ENCODE peak calls at places on chromosomes 5 and 9, in five cellular contexts. L, Z, G, J and K are unnamed samples.

GRCh38 chr9:114506082-114506390 is 763 bp upstream of the WHRN start:
- DNase-seq in L (no peak), Z (no peak), G (no peak), J (no peak), K (no peak)

GRCh38 chr5:103364074-103364473 is 105.5 kb downstream of the MACIR start:
- DNase-seq in L (no peak), Z (no peak), G (no peak), J (no peak), K (no peak)

GRCh38 chr9:100111235-100111634 is 12.2 kb downstream of the INVS start:
- DNase-seq in L (no peak), Z (no peak), G (no peak), J (no peak), K (no peak)

GRCh38 chr5:90962481-90962880 is 403.9 kb downstream of the ADGRV1 start:
- DNase-seq in L (no peak), Z (no peak), G (no peak), J (no peak), K (no peak)

GRCh38 chr9:90855208-90856000 is 53.8 kb downstream of the SYK start:
- DNase-seq in L (no peak), Z (no peak), G (no peak), J (no peak), K (no peak)

GRCh38 chr9:2709645-2710101 is 7.6 kb upstream of the KCNV2 start:
- DNase-seq in L (no peak), Z (no peak), G (no peak), J (peak; percentile 73), K (no peak)

GRCh38 chr5:173963107-173963506 is 25.9 kb upstream of the C5orf47 start:
- DNase-seq in L (no peak), Z (no peak), G (no peak), J (no peak), K (no peak)

GRCh38 chr9:128160603-128160987 is 530 bp downstream of the BBLN start:
- DNase-seq in L (no peak), Z (peak; percentile 81), G (no peak), J (peak; percentile 67), K (no peak)

GRCh38 chr9:124574944-124575343 is 67.7 kb upstream of the NR5A1 start:
- DNase-seq in L (peak; percentile 98), Z (no peak), G (peak; percentile 35), J (no peak), K (no peak)

GRCh38 chr5:177605667-177606066 is 5.7 kb downstream of the B4GALT7 start:
- DNase-seq in L (no peak), Z (no peak), G (no peak), J (no peak), K (no peak)

GRCh38 chr9:120612218-120612617 is 32.3 kb upstream of the CDK5RAP2 start:
- DNase-seq in L (no peak), Z (no peak), G (no peak), J (no peak), K (no peak)

GRCh38 chr5:38725419-38725865 is 120.4 kb upstream of the OSMR start:
- DNase-seq in L (no peak), Z (no peak), G (no peak), J (no peak), K (no peak)

GRCh38 chr9:93976081-93976480 is 20.9 kb upstream of the BARX1 start:
- DNase-seq in L (no peak), Z (no peak), G (no peak), J (no peak), K (no peak)

GRCh38 chr5:21244982-21245381 is 1257.0 kb upstream of the CDH18 start:
- DNase-seq in L (no peak), Z (no peak), G (no peak), J (no peak), K (no peak)

GRCh38 chr9:83623634-83623991 is 670 bp downstream of the IDNK start:
- DNase-seq in L (no peak), Z (peak; percentile 34), G (peak; percentile 46), J (no peak), K (no peak)

GRCh38 chr9:135692410-135692809 is 6.9 kb downstream of the SOHLH1 start:
- DNase-seq in L (no peak), Z (no peak), G (no peak), J (no peak), K (no peak)

GRCh38 chr9:135690836-135691570 is 8.3 kb downstream of the SOHLH1 start:
- DNase-seq in L (no peak), Z (no peak), G (no peak), J (no peak), K (no peak)

GRCh38 chr9:135684691-135685090 is 14.6 kb downstream of the SOHLH1 start:
- DNase-seq in L (no peak), Z (no peak), G (no peak), J (no peak), K (no peak)

GRCh38 chr9:135683401-135684034 is 15.8 kb downstream of the SOHLH1 start:
- DNase-seq in L (no peak), Z (no peak), G (no peak), J (no peak), K (no peak)

GRCh38 chr9:135687216-135687615 is 12.1 kb downstream of the SOHLH1 start:
- DNase-seq in L (no peak), Z (no peak), G (no peak), J (no peak), K (no peak)
- TF ChIP-seq ZBTB33 in L (no peak), Z (no peak), G (no peak), J (no peak), K (no peak)

GRCh38 chr5:156201793-156202388 is 125.1 kb upstream of the SGCD start:
- DNase-seq in L (no peak), Z (no peak), G (no peak), J (no peak), K (no peak)
- TF ChIP-seq ZBTB33 in L (no peak), Z (no peak), G (no peak), J (no peak), K (no peak)

DNA sequence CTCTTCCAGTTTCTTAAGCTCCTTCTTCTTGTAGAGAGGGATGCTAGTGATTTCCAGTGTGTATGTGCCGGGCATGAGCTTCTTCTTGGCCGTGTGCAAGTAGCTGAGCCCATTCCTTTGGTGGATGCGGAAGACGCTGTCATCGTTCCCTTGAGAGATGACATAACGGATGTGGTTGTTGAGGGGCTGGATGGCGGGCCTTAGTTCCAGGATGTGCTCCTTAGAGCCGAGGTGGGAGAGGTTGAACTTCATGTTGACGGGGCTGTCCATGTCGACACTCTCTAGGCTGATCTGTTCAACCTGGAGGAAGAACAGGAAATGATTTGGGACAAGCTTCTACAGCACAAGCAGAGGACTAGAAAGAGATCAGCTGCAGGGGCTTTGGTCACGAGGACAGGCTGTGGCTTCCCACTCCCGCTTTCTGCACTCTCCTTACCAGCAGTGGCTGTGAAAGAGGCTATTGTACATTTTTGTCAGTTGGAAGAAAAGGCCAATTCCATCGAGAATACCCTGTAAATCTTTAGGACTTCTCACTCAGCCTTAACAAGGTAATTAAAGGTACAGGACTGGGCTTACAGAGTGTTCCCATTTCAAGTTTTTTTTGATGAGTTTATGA is 176.1 kb downstream of the SLC12A2 start:
- DNase-seq in L (no peak), Z (no peak), G (no peak), J (no peak), K (no peak)
- TF ChIP-seq ZBTB33 in L (no peak), Z (no peak), G (no peak), J (no peak), K (no peak)

GRCh38 chr9:34362614-34363013 is 14.1 kb downstream of the MYORG start:
- DNase-seq in L (no peak), Z (no peak), G (no peak), J (no peak), K (no peak)
- TF ChIP-seq ZBTB33 in L (no peak), Z (no peak), G (no peak), J (no peak), K (no peak)

GRCh38 chr5:2566280-2566679 is 185.2 kb downstream of the IRX2 start:
- DNase-seq in L (no peak), Z (no peak), G (no peak), J (no peak), K (no peak)
- TF ChIP-seq ZBTB33 in L (no peak), Z (no peak), G (no peak), J (no peak), K (no peak)